ENCODE peak calls at places on chromosomes 16 and 17, in nine cellular contexts. One of them, this sample, is unnamed. For H3K36me3 and H3K27me3, the result is how much of the 10 kb centered on the place peaks cover.

GRCh38 chr17:2634361-2634960 is 41.0 kb downstream of the PAFAH1B1 start:
- DNase-seq in cardiac muscle cell: no peak
- DNase-seq in CD8-positive, alpha-beta T cell: no peak
- DNase-seq in pancreas: no peak
- DNase-seq in ascending aorta: no peak
- DNase-seq in testis: no peak
- DNase-seq in stomach: peak
- DNase-seq in right atrium auricular region: no peak
- DNase-seq in tibial nerve: no peak
- DNase-seq in this sample: peak

GRCh38 chr17:82396601-82397435 is 21.3 kb upstream of the HEXD start:
- DNase-seq in cardiac muscle cell: peak
- DNase-seq in CD8-positive, alpha-beta T cell: no peak
- DNase-seq in pancreas: no peak
- DNase-seq in ascending aorta: no peak
- DNase-seq in testis: no peak
- DNase-seq in stomach: no peak
- DNase-seq in right atrium auricular region: no peak
- DNase-seq in tibial nerve: no peak
- DNase-seq in this sample: no peak

GRCh38 chr16:14024300-14024699 is 46.8 kb upstream of the MRTFB start:
- DNase-seq in cardiac muscle cell: no peak
- DNase-seq in CD8-positive, alpha-beta T cell: no peak
- DNase-seq in pancreas: no peak
- DNase-seq in ascending aorta: no peak
- DNase-seq in testis: no peak
- DNase-seq in stomach: no peak
- DNase-seq in right atrium auricular region: no peak
- DNase-seq in tibial nerve: no peak
- DNase-seq in this sample: no peak

GRCh38 chr17:3848229-3848628 is 2.2 kb upstream of the NCBP3 start:
- DNase-seq in cardiac muscle cell: no peak
- DNase-seq in CD8-positive, alpha-beta T cell: no peak
- DNase-seq in pancreas: no peak
- DNase-seq in ascending aorta: no peak
- DNase-seq in testis: no peak
- DNase-seq in stomach: no peak
- DNase-seq in right atrium auricular region: no peak
- DNase-seq in tibial nerve: no peak
- DNase-seq in this sample: no peak

GRCh38 chr17:73231363-73231762 is 30.3 kb downstream of the CPSF4L start:
- DNase-seq in cardiac muscle cell: peak
- DNase-seq in CD8-positive, alpha-beta T cell: no peak
- DNase-seq in pancreas: no peak
- DNase-seq in ascending aorta: no peak
- DNase-seq in testis: peak
- DNase-seq in stomach: no peak
- DNase-seq in right atrium auricular region: no peak
- DNase-seq in tibial nerve: no peak
- DNase-seq in this sample: no peak

GRCh38 chr17:19569785-19570496 is 36.3 kb downstream of the SLC47A1 start:
- DNase-seq in cardiac muscle cell: no peak
- DNase-seq in CD8-positive, alpha-beta T cell: no peak
- DNase-seq in pancreas: no peak
- DNase-seq in ascending aorta: no peak
- DNase-seq in testis: no peak
- DNase-seq in stomach: no peak
- DNase-seq in right atrium auricular region: no peak
- DNase-seq in tibial nerve: no peak
- DNase-seq in this sample: no peak

GRCh38 chr17:2433696-2434095 is 32.8 kb upstream of the MNT start:
- DNase-seq in cardiac muscle cell: no peak
- DNase-seq in CD8-positive, alpha-beta T cell: no peak
- DNase-seq in pancreas: no peak
- DNase-seq in ascending aorta: no peak
- DNase-seq in testis: no peak
- DNase-seq in stomach: no peak
- DNase-seq in right atrium auricular region: no peak
- DNase-seq in tibial nerve: no peak
- DNase-seq in this sample: no peak

GRCh38 chr17:77748436-77748835 is 210.1 kb upstream of the TNRC6C start:
- DNase-seq in cardiac muscle cell: no peak
- DNase-seq in CD8-positive, alpha-beta T cell: no peak
- DNase-seq in pancreas: no peak
- DNase-seq in ascending aorta: no peak
- DNase-seq in testis: no peak
- DNase-seq in stomach: no peak
- DNase-seq in right atrium auricular region: no peak
- DNase-seq in tibial nerve: peak
- DNase-seq in this sample: peak

GRCh38 chr16:30064746-30065111 is 831 bp upstream of the ALDOA start:
- DNase-seq in cardiac muscle cell: no peak
- DNase-seq in CD8-positive, alpha-beta T cell: no peak
- DNase-seq in pancreas: no peak
- DNase-seq in ascending aorta: no peak
- DNase-seq in testis: no peak
- DNase-seq in stomach: no peak
- DNase-seq in right atrium auricular region: no peak
- DNase-seq in tibial nerve: no peak
- DNase-seq in this sample: no peak

GRCh38 chr16:55657616-55658015 is 1.8 kb downstream of the SLC6A2 start:
- DNase-seq in cardiac muscle cell: no peak
- DNase-seq in CD8-positive, alpha-beta T cell: no peak
- DNase-seq in pancreas: no peak
- DNase-seq in ascending aorta: no peak
- DNase-seq in testis: no peak
- DNase-seq in stomach: no peak
- DNase-seq in right atrium auricular region: no peak
- DNase-seq in tibial nerve: no peak
- DNase-seq in this sample: peak

GRCh38 chr17:5500247-5500803 is 14.0 kb downstream of the MIS12 start:
- DNase-seq in cardiac muscle cell: no peak
- DNase-seq in CD8-positive, alpha-beta T cell: no peak
- DNase-seq in pancreas: no peak
- DNase-seq in ascending aorta: no peak
- DNase-seq in testis: no peak
- DNase-seq in stomach: no peak
- DNase-seq in right atrium auricular region: no peak
- DNase-seq in tibial nerve: no peak
- DNase-seq in this sample: no peak

GRCh38 chr16:27768651-27769270 is 218.8 kb downstream of the KATNIP start:
- DNase-seq in cardiac muscle cell: no peak
- DNase-seq in CD8-positive, alpha-beta T cell: no peak
- DNase-seq in pancreas: no peak
- DNase-seq in ascending aorta: no peak
- DNase-seq in testis: no peak
- DNase-seq in stomach: no peak
- DNase-seq in right atrium auricular region: no peak
- DNase-seq in tibial nerve: no peak
- DNase-seq in this sample: no peak

GRCh38 chr16:7303014-7303676 is 29.5 kb upstream of the RBFOX1 start:
- DNase-seq in cardiac muscle cell: peak
- DNase-seq in CD8-positive, alpha-beta T cell: no peak
- DNase-seq in pancreas: no peak
- DNase-seq in ascending aorta: no peak
- DNase-seq in testis: peak
- DNase-seq in stomach: no peak
- DNase-seq in right atrium auricular region: no peak
- DNase-seq in tibial nerve: no peak
- DNase-seq in this sample: no peak

GRCh38 chr16:11283820-11284248 is 2.7 kb upstream of the PRM1 start:
- DNase-seq in cardiac muscle cell: peak
- DNase-seq in CD8-positive, alpha-beta T cell: no peak
- DNase-seq in pancreas: no peak
- DNase-seq in ascending aorta: no peak
- DNase-seq in testis: no peak
- DNase-seq in stomach: no peak
- DNase-seq in right atrium auricular region: no peak
- DNase-seq in tibial nerve: no peak
- DNase-seq in this sample: no peak

GRCh38 chr16:14339694-14340093 is 268.6 kb downstream of the MRTFB start:
- DNase-seq in cardiac muscle cell: no peak
- DNase-seq in CD8-positive, alpha-beta T cell: no peak
- DNase-seq in pancreas: no peak
- DNase-seq in ascending aorta: no peak
- DNase-seq in testis: no peak
- DNase-seq in stomach: no peak
- DNase-seq in right atrium auricular region: no peak
- DNase-seq in tibial nerve: no peak
- DNase-seq in this sample: no peak

GRCh38 chr16:69364088-69364487 is 12.5 kb upstream of the TMED6 start:
- DNase-seq in cardiac muscle cell: no peak
- DNase-seq in CD8-positive, alpha-beta T cell: no peak
- DNase-seq in pancreas: no peak
- DNase-seq in ascending aorta: no peak
- DNase-seq in testis: no peak
- DNase-seq in stomach: no peak
- DNase-seq in right atrium auricular region: no peak
- DNase-seq in tibial nerve: no peak
- DNase-seq in this sample: peak

GRCh38 chr16:69366431-69366830 is 14.8 kb upstream of the TMED6 start:
- DNase-seq in cardiac muscle cell: no peak
- DNase-seq in CD8-positive, alpha-beta T cell: no peak
- DNase-seq in pancreas: no peak
- DNase-seq in ascending aorta: no peak
- DNase-seq in testis: no peak
- DNase-seq in stomach: no peak
- DNase-seq in right atrium auricular region: no peak
- DNase-seq in tibial nerve: no peak
- DNase-seq in this sample: peak

GRCh38 chr16:69371564-69371963 is 14.2 kb downstream of the TERF2 start:
- DNase-seq in cardiac muscle cell: no peak
- DNase-seq in CD8-positive, alpha-beta T cell: no peak
- DNase-seq in pancreas: no peak
- DNase-seq in ascending aorta: no peak
- DNase-seq in testis: no peak
- DNase-seq in stomach: no peak
- DNase-seq in right atrium auricular region: no peak
- DNase-seq in tibial nerve: no peak
- DNase-seq in this sample: no peak

GRCh38 chr16:69365901-69366300 is 14.3 kb upstream of the TMED6 start:
- DNase-seq in cardiac muscle cell: no peak
- DNase-seq in CD8-positive, alpha-beta T cell: no peak
- DNase-seq in pancreas: no peak
- DNase-seq in ascending aorta: no peak
- DNase-seq in testis: no peak
- DNase-seq in stomach: no peak
- DNase-seq in right atrium auricular region: no peak
- DNase-seq in tibial nerve: no peak
- DNase-seq in this sample: peak

GRCh38 chr16:69367980-69368379 is 16.4 kb upstream of the TMED6 start:
- DNase-seq in cardiac muscle cell: no peak
- DNase-seq in CD8-positive, alpha-beta T cell: no peak
- DNase-seq in pancreas: no peak
- DNase-seq in ascending aorta: no peak
- DNase-seq in testis: no peak
- DNase-seq in stomach: no peak
- DNase-seq in right atrium auricular region: no peak
- DNase-seq in tibial nerve: no peak
- DNase-seq in this sample: peak
- H3K36me3 ChIP-seq in cardiac muscle cell: half or more
- H3K36me3 ChIP-seq in CD8-positive, alpha-beta T cell: under half
- H3K36me3 ChIP-seq in pancreas: under half
- H3K36me3 ChIP-seq in ascending aorta: half or more
- H3K36me3 ChIP-seq in testis: under half
- H3K36me3 ChIP-seq in stomach: half or more
- H3K36me3 ChIP-seq in right atrium auricular region: half or more
- H3K36me3 ChIP-seq in tibial nerve: under half
- H3K36me3 ChIP-seq in this sample: half or more

GRCh38 chr16:57422026-57422944 is 17.7 kb downstream of the CCL17 start:
- DNase-seq in cardiac muscle cell: peak
- DNase-seq in CD8-positive, alpha-beta T cell: no peak
- DNase-seq in pancreas: peak
- DNase-seq in ascending aorta: no peak
- DNase-seq in testis: peak
- DNase-seq in stomach: peak
- DNase-seq in right atrium auricular region: no peak
- DNase-seq in tibial nerve: peak
- DNase-seq in this sample: no peak
- TF ChIP-seq CTCF in cardiac muscle cell: peak
- TF ChIP-seq CTCF in CD8-positive, alpha-beta T cell: no peak
- TF ChIP-seq CTCF in pancreas: peak
- TF ChIP-seq CTCF in ascending aorta: peak
- TF ChIP-seq CTCF in testis: peak
- TF ChIP-seq CTCF in stomach: no peak
- TF ChIP-seq CTCF in right atrium auricular region: peak
- TF ChIP-seq CTCF in tibial nerve: peak
- TF ChIP-seq CTCF in this sample: peak

GRCh38 chr17:50201226-50201854 is at the start of gene COL1A1:
- DNase-seq in cardiac muscle cell: peak
- DNase-seq in CD8-positive, alpha-beta T cell: no peak
- DNase-seq in pancreas: peak
- DNase-seq in ascending aorta: no peak
- DNase-seq in testis: peak
- DNase-seq in stomach: peak
- DNase-seq in right atrium auricular region: peak
- DNase-seq in tibial nerve: peak
- DNase-seq in this sample: no peak
- H3K27me3 ChIP-seq in cardiac muscle cell: under half
- H3K27me3 ChIP-seq in CD8-positive, alpha-beta T cell: under half
- H3K27me3 ChIP-seq in pancreas: under half
- H3K27me3 ChIP-seq in ascending aorta: under half
- H3K27me3 ChIP-seq in testis: under half
- H3K27me3 ChIP-seq in stomach: under half
- H3K27me3 ChIP-seq in right atrium auricular region: under half
- H3K27me3 ChIP-seq in tibial nerve: under half
- H3K27me3 ChIP-seq in this sample: under half

GRCh38 chr16:23683487-23683886 is 4.8 kb downstream of the PLK1 start:
- DNase-seq in cardiac muscle cell: no peak
- DNase-seq in CD8-positive, alpha-beta T cell: no peak
- DNase-seq in pancreas: no peak
- DNase-seq in ascending aorta: no peak
- DNase-seq in testis: no peak
- DNase-seq in stomach: no peak
- DNase-seq in right atrium auricular region: no peak
- DNase-seq in tibial nerve: no peak
- DNase-seq in this sample: no peak
- H3K36me3 ChIP-seq in cardiac muscle cell: half or more
- H3K36me3 ChIP-seq in CD8-positive, alpha-beta T cell: under half
- H3K36me3 ChIP-seq in pancreas: under half
- H3K36me3 ChIP-seq in ascending aorta: under half
- H3K36me3 ChIP-seq in testis: under half
- H3K36me3 ChIP-seq in stomach: half or more
- H3K36me3 ChIP-seq in right atrium auricular region: under half
- H3K36me3 ChIP-seq in tibial nerve: under half
- H3K36me3 ChIP-seq in this sample: half or more

DNA sequence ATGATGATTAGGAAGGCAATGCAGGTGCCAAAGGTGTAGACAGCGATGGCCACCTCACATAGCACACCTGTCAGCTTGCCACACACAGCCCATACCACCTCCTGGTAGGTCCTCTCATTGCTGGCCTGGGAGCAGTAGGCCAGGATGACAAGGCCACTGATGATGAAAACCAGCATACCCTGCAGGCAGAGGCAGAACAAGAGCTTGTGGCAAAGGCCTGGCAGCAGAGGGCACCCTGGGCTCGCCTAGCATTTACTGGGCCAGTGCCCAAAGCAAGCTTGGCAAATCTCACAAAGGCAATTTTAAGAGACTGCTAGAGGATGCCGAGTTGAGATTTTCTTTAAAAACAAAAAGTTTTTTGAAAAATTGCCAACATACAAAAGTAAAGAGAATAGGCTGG is 5.9 kb downstream of the SLC38A7 start:
- DNase-seq in cardiac muscle cell: no peak
- DNase-seq in CD8-positive, alpha-beta T cell: no peak
- DNase-seq in pancreas: no peak
- DNase-seq in ascending aorta: no peak
- DNase-seq in testis: peak
- DNase-seq in stomach: no peak
- DNase-seq in right atrium auricular region: no peak
- DNase-seq in tibial nerve: no peak
- DNase-seq in this sample: no peak
- TF ChIP-seq CTCF in cardiac muscle cell: peak
- TF ChIP-seq CTCF in CD8-positive, alpha-beta T cell: no peak
- TF ChIP-seq CTCF in pancreas: no peak
- TF ChIP-seq CTCF in ascending aorta: peak
- TF ChIP-seq CTCF in testis: no peak
- TF ChIP-seq CTCF in stomach: no peak
- TF ChIP-seq CTCF in right atrium auricular region: no peak
- TF ChIP-seq CTCF in tibial nerve: no peak
- TF ChIP-seq CTCF in this sample: peak